ENCODE peak calls at places on chromosomes 16 and 17, in six cellular contexts. E is tibial artery, V is BJ, B is pancreas, W is colonic mucosa, K is choroid plexus epithelial cell. D is an unnamed sample.

GRCh38 chr17:20205609-20206008 is 196.4 kb downstream of the SPECC1 start:
- DNase-seq in E (no peak), V (no peak), B (no peak), W (peak; percentile 1), K (no peak), D (no peak)

GRCh38 chr16:62406387-62406786 is 370.1 kb upstream of the CDH8 start:
- DNase-seq in E (no peak), V (no peak), B (no peak), W (no peak), K (no peak), D (no peak)

GRCh38 chr17:53344778-53345177 is 477.9 kb upstream of the KIF2B start:
- DNase-seq in E (no peak), V (no peak), B (no peak), W (peak; percentile 23), K (no peak), D (no peak)

GRCh38 chr17:10215286-10215685 is 16.9 kb upstream of the GAS7 start:
- DNase-seq in E (no peak), V (no peak), B (no peak), W (no peak), K (no peak), D (no peak)

GRCh38 chr17:21524211-21524591 is 148.0 kb downstream of the KCNJ12 start:
- DNase-seq in E (no peak), V (no peak), B (no peak), W (no peak), K (no peak), D (no peak)

GRCh38 chr17:77435272-77436057 is 294.7 kb downstream of the SEC14L1 start:
- DNase-seq in E (no peak), V (no peak), B (no peak), W (no peak), K (no peak), D (no peak)

GRCh38 chr16:7004266-7004665 is 328.4 kb upstream of the RBFOX1 start:
- DNase-seq in E (no peak), V (no peak), B (no peak), W (no peak), K (no peak), D (no peak)

GRCh38 chr16:24758986-24759385 is 29.5 kb downstream of the TNRC6A start:
- DNase-seq in E (no peak), V (no peak), B (no peak), W (no peak), K (no peak), D (no peak)

GRCh38 chr16:88650749-88651275 is at the start of gene CYBA:
- DNase-seq in E (peak; percentile 83), V (no peak), B (peak; percentile 66), W (peak; percentile 88), K (peak; percentile 70), D (no peak)

GRCh38 chr16:31108794-31109558 is 790 bp downstream of the BCKDK start:
- DNase-seq in E (no peak), V (no peak), B (peak; percentile 59), W (no peak), K (no peak), D (no peak)

GRCh38 chr17:50423553-50424159 is 2.4 kb upstream of the ACSF2 start:
- DNase-seq in E (peak; percentile 69), V (peak; percentile 44), B (no peak), W (no peak), K (peak; percentile 62), D (peak; percentile 66)

GRCh38 chr17:41710472-41711090 is 1.6 kb upstream of the GAST start:
- DNase-seq in E (no peak), V (no peak), B (no peak), W (no peak), K (peak; percentile 63), D (no peak)

GRCh38 chr16:2252806-2253148 is 1.4 kb upstream of the ECI1 start:
- DNase-seq in E (no peak), V (no peak), B (peak; percentile 14), W (no peak), K (no peak), D (no peak)

GRCh38 chr16:78072275-78072674 is 27.2 kb upstream of the WWOX start:
- DNase-seq in E (no peak), V (no peak), B (no peak), W (no peak), K (no peak), D (no peak)

GRCh38 chr17:65163990-65164495 is 26.9 kb downstream of the RGS9 start:
- DNase-seq in E (no peak), V (no peak), B (no peak), W (no peak), K (peak; percentile 52), D (peak; percentile 88)

GRCh38 chr16:82993874-82994375 is 367.2 kb downstream of the CDH13 start:
- DNase-seq in E (no peak), V (no peak), B (no peak), W (no peak), K (no peak), D (no peak)

GRCh38 chr17:60535382-60536279 is 9.6 kb upstream of the APPBP2 start:
- DNase-seq in E (no peak), V (no peak), B (no peak), W (no peak), K (peak; percentile 94), D (peak; percentile 79)

GRCh38 chr17:72362466-72363335 is 241.9 kb downstream of the SOX9 start:
- DNase-seq in E (no peak), V (no peak), B (no peak), W (no peak), K (peak; percentile 52), D (no peak)

GRCh38 chr17:9928601-9929341 is 23.7 kb upstream of the RCVRN start:
- DNase-seq in E (no peak), V (peak; percentile 17), B (no peak), W (no peak), K (peak; percentile 86), D (peak; percentile 52)

GRCh38 chr17:69712801-69713311 is 298.4 kb downstream of the MAP2K6 start:
- DNase-seq in E (no peak), V (no peak), B (no peak), W (no peak), K (no peak), D (no peak)

GRCh38 chr17:82816358-82816757 is 23.5 kb downstream of the ZNF750 start:
- DNase-seq in E (no peak), V (no peak), B (no peak), W (no peak), K (no peak), D (no peak)

GRCh38 chr16:369275-369865 is 968 bp downstream of the MRPL28 start:
- DNase-seq in E (no peak), V (no peak), B (peak; percentile 41), W (no peak), K (no peak), D (no peak)

GRCh38 chr17:28950017-28950751 is 1.1 kb downstream of the PHF12 start:
- DNase-seq in E (peak; percentile 84), V (no peak), B (peak; percentile 76), W (peak; percentile 69), K (peak; percentile 54), D (no peak)

DNA sequence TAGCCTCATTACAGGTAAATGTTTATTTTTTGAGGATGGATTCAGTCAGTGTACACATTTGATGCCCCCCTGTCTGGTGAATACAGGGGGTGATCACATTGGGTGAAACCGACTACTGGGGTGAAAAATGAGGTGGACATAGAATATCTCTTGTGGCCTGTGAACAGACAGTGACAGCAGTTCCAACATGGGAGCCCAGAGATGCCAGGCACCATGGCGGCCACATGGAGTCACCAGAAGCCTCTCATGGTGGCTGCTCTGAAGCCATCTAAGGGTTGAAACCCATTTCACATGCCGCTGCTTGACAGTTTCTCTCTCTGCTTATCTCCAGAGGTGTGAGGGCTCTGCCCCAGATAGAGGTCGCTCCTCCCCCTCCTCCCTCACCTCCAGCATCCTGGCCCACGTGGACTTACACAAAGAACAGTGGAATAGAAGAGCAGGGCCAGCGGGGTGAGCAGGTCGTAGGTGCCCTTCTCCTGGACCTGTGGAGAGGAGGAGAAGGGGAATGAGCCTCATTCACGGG is 37.8 kb upstream of the PIK3R6 start:
- DNase-seq in E (no peak), V (no peak), B (no peak), W (no peak), K (no peak), D (no peak)
- TF ChIP-seq CTCF in E (no peak), V (no peak), B (no peak), W (no peak), K (no peak), D (no peak)

GRCh38 chr16:26464576-26465266 is 602.0 kb upstream of the C16orf82 start:
- DNase-seq in E (no peak), V (no peak), B (no peak), W (no peak), K (no peak), D (no peak)
- TF ChIP-seq CTCF in E (no peak), V (no peak), B (no peak), W (no peak), K (no peak), D (no peak)

GRCh38 chr17:66450008-66450856 is 147.8 kb downstream of the PRKCA start:
- DNase-seq in E (no peak), V (no peak), B (no peak), W (no peak), K (peak; percentile 41), D (no peak)

GRCh38 chr17:66449418-66449977 is 147.1 kb downstream of the PRKCA start:
- DNase-seq in E (no peak), V (no peak), B (no peak), W (no peak), K (no peak), D (no peak)

GRCh38 chr17:66450857-66451158 is 148.4 kb downstream of the PRKCA start:
- DNase-seq in E (no peak), V (no peak), B (no peak), W (no peak), K (no peak), D (no peak)

GRCh38 chr17:66448008-66448644 is 145.7 kb downstream of the PRKCA start:
- DNase-seq in E (no peak), V (no peak), B (no peak), W (no peak), K (no peak), D (no peak)

GRCh38 chr17:66451188-66452149 is 149.1 kb downstream of the PRKCA start:
- DNase-seq in E (no peak), V (no peak), B (peak; percentile 38), W (peak; percentile 82), K (no peak), D (no peak)
- TF ChIP-seq CTCF in E (no peak), V (no peak), B (no peak), W (peak; percentile 40), K (peak; percentile 42), D (peak; percentile 22)

DNA sequence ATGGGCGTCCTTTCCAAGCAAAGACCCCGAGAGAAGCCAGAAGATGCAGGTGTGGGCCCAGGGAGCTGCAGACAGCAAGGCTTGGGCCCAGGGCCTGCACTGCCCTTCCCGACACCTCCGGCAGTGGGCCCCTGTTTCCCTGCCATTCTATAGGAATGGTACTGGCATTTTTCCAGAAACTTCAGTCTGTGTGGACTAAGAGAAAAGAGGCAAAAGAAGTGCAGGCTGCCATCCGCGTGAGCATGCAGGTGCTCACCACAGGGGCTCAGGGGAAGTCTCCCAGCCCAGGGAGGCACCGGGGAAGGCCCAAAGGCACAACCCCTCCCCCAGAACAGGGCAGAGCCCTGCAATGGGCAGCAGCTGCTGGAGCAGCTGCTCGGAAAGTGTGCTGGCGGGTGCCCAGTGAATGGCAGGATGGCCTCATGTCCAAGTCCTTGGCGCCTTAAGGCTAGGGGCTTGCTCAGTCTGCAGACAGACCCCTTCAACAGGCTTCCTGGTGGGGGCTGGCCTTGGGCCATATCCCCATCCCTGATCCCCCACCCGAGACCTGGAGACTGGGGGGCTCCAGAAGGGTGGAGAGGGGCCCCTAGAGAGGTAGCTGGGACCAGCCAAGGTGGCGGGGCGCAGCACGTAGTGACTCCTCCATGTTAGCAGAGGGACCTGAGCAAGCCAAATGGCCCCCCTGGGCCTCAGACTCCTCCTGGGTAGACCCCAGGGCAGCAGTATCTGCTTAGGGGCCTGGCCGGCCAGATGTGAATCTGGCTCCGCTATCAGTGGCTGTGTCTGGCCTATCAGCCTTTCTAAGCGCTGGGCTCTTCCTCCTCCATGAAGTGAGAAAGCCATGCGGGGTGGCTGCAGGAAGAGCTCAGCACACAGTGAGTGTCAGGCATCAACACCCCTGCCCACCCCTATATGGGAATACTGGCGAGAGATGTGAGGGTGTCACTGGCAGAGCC is 6.7 kb upstream of the TPPP3 start:
- DNase-seq in E (no peak), V (no peak), B (no peak), W (no peak), K (no peak), D (no peak)
- TF ChIP-seq CTCF in E (no peak), V (no peak), B (no peak), W (no peak), K (no peak), D (no peak)